ENCODE peak calls at places on chromosomes 6 and 20, in seven cellular contexts. G, J, M, N, R, B and Z are unnamed samples.

GRCh38 chr20:35828434-35828833 is 56.6 kb downstream of the PHF20 start:
- DNase-seq in B (no peak), N (no peak), M (no peak), J (peak), G (no peak), R (no peak), Z (no peak)

GRCh38 chr20:21238400-21238799 is 64.7 kb upstream of the XRN2 start:
- DNase-seq in N (no peak), G (no peak), B (no peak), J (peak), M (no peak), R (no peak), Z (no peak)

GRCh38 chr6:147095316-147095715 is 108.9 kb upstream of the STXBP5 start:
- DNase-seq in G (no peak), M (no peak), N (no peak), R (no peak), J (no peak), B (no peak), Z (no peak)

GRCh38 chr6:37048851-37049734 is 43.6 kb downstream of the FGD2 start:
- DNase-seq in G (peak), N (no peak), R (peak), M (no peak), B (peak), J (peak), Z (peak)

GRCh38 chr6:40349092-40349491 is 238.1 kb downstream of the LRFN2 start:
- DNase-seq in G (no peak), J (no peak), M (peak), B (no peak), R (no peak), N (no peak), Z (no peak)

GRCh38 chr6:169220068-169220964 is 33.3 kb downstream of the THBS2 start:
- DNase-seq in B (peak), J (no peak), M (no peak), G (peak), N (no peak), R (no peak), Z (no peak)

GRCh38 chr20:59753836-59754235 is 149.5 kb downstream of the PHACTR3 start:
- DNase-seq in J (no peak), M (no peak), G (no peak), R (no peak), B (no peak), N (no peak), Z (no peak)

GRCh38 chr6:88179692-88180091 is 13.5 kb upstream of the CNR1 start:
- DNase-seq in B (no peak), N (no peak), G (no peak), R (no peak), J (no peak), M (peak), Z (no peak)

GRCh38 chr6:69866351-69867074 is at the start of gene COL19A1:
- DNase-seq in R (peak), J (peak), B (no peak), G (peak), N (peak), M (peak), Z (peak)

GRCh38 chr20:11544029-11544678 is 373.5 kb upstream of the BTBD3 start:
- DNase-seq in N (peak), B (peak), R (peak), J (no peak), M (no peak), G (no peak), Z (peak)

GRCh38 chr20:47397652-47398301 is 41.3 kb upstream of the ZMYND8 start:
- DNase-seq in G (no peak), B (no peak), M (no peak), N (no peak), J (no peak), R (no peak), Z (no peak)

GRCh38 chr6:147750420-147750819 is 241.9 kb downstream of the SAMD5 start:
- DNase-seq in G (no peak), J (no peak), N (no peak), B (no peak), R (no peak), M (no peak), Z (no peak)

GRCh38 chr20:63434599-63435378 is 37.7 kb downstream of the KCNQ2 start:
- DNase-seq in J (peak), B (peak), G (no peak), M (peak), N (peak), R (peak), Z (peak)

GRCh38 chr6:15619330-15619729 is 43.5 kb downstream of the DTNBP1 start:
- DNase-seq in M (no peak), R (no peak), N (no peak), J (no peak), B (no peak), G (no peak), Z (no peak)

GRCh38 chr6:68757821-68758220 is 122.7 kb downstream of the ADGRB3 start:
- DNase-seq in N (no peak), G (no peak), B (no peak), J (no peak), M (no peak), R (no peak), Z (no peak)

GRCh38 chr6:89079611-89080213 is 839 bp upstream of the PNRC1 start:
- DNase-seq in N (no peak), R (peak), B (peak), G (peak), M (no peak), J (peak), Z (peak)

GRCh38 chr20:2942439-2942838 is 69.2 kb downstream of the PTPRA start:
- DNase-seq in B (no peak), G (no peak), R (no peak), N (no peak), J (no peak), M (no peak), Z (no peak)

GRCh38 chr6:157893238-157893637 is 70.2 kb downstream of the SNX9 start:
- DNase-seq in J (no peak), N (no peak), M (no peak), B (no peak), G (no peak), R (no peak), Z (no peak)

GRCh38 chr6:157896931-157897330 is 73.9 kb downstream of the SNX9 start:
- DNase-seq in N (no peak), R (no peak), J (no peak), M (no peak), G (no peak), B (no peak), Z (no peak)

GRCh38 chr6:157895585-157895984 is 72.5 kb downstream of the SNX9 start:
- DNase-seq in B (no peak), G (no peak), R (no peak), M (no peak), J (no peak), N (no peak), Z (no peak)

GRCh38 chr6:157898640-157899039 is 75.6 kb downstream of the SNX9 start:
- DNase-seq in J (no peak), R (no peak), N (no peak), M (no peak), G (no peak), B (no peak), Z (no peak)

GRCh38 chr6:157898169-157898568 is 75.1 kb downstream of the SNX9 start:
- DNase-seq in N (no peak), G (no peak), B (no peak), J (no peak), R (no peak), M (no peak), Z (no peak)
- TF ChIP-seq CTCF in N (no peak), G (no peak), B (no peak), J (peak), R (no peak), M (peak), Z (no peak)

GRCh38 chr6:138007014-138007472 is 100.2 kb downstream of the PERP start:
- DNase-seq in R (peak), J (no peak), N (peak), M (peak), G (no peak), B (no peak), Z (peak)

GRCh38 chr6:138001750-138002349 is 105.4 kb downstream of the PERP start:
- DNase-seq in R (peak), G (no peak), N (peak), J (no peak), B (peak), M (no peak), Z (peak)

GRCh38 chr6:138000955-138001354 is 106.3 kb downstream of the PERP start:
- DNase-seq in J (no peak), R (no peak), N (no peak), B (no peak), G (no peak), M (no peak), Z (no peak)

GRCh38 chr6:138005846-138006245 is 101.4 kb downstream of the PERP start:
- DNase-seq in G (no peak), M (no peak), R (no peak), J (no peak), N (no peak), B (no peak), Z (no peak)

DNA sequence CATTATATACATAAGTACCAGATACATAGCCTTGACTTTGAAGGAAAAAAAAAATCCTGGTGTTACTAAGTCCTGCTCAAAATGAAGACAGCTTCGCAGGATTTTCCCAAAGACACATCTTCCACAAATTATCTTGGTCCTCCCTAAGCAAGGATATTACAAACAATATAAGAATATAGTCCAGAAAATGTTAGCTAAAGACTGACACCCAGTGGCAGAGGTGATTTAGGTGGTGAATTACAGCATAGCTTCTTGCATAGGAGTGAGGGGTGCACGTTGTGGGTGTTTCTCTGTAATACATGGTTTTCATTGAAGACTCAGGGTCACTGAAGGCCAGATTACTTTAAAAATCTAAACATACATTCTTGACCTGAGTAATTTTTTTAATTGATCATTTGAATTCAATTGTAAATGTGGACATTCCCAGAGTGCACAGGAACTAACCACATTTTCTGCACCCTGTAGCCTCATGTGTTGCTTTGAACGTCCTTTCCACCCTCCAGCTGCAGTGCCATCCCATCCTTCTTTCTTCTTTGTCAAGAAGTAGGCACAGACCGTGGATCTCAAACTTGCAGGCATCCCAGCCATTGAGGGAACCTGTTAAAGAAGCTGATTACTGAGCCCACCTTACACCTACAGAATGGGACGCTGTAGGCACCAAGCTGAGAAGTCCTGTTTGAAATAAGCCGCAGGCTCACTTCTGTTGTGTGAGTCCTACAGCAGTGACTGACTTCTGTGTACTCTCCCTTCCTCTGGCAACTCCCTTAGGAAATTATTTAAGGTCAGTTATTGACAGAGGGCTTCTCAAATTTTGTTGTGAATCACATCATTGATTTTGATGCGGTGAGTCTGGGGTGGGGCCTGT is 102.6 kb downstream of the PERP start:
- DNase-seq in R (peak), M (no peak), J (no peak), N (peak), G (no peak), B (no peak), Z (peak)
- TF ChIP-seq CTCF in R (peak), M (peak), J (peak), N (peak), G (no peak), B (no peak), Z (peak)

DNA sequence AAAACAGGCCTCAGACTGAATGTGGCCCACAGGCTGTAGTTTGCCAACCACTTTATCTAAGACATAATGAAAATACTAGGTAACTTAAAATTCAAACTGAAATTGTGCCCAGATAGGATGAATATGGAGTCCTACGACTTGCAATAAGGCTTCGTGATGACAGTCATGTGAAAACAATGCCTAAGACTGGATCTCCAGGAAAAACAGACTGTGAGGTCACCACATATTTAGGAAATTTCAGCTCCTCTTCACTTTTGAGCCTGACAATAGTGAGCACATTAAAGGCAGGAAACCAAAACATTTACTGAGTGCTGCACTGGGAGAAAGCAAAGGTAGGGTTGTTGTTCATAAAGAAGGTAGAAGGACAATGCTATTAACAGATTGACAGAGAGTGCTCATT is 50.0 kb downstream of the RTN4IP1 start:
- DNase-seq in B (no peak), R (no peak), N (no peak), M (no peak), J (no peak), G (no peak), Z (no peak)
- TF ChIP-seq CTCF in B (no peak), R (no peak), N (no peak), M (no peak), J (no peak), G (no peak), Z (no peak)

DNA sequence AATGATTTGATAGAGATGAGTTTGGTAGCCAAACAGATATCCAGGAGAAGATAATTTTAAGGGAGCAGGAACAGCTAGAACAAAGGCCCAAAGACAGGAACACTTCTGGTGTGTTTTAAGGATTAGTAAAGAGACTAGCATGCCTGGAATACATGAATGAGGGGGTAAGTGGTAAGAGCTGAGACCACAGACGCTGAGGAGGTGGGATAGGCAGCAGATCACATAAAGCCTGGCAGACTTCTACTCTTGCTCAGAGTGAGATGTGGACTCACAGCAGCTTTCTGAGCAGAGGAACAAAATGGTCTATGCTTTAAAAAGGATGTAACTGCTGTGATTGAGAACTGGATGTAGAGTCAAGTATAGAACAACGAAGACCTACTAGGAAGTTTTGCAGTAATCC is 100.1 kb downstream of the EPHA7 start:
- DNase-seq in N (no peak), B (no peak), J (no peak), G (no peak), M (no peak), R (no peak), Z (no peak)
- TF ChIP-seq CTCF in N (no peak), B (no peak), J (no peak), G (no peak), M (no peak), R (no peak), Z (no peak)

DNA sequence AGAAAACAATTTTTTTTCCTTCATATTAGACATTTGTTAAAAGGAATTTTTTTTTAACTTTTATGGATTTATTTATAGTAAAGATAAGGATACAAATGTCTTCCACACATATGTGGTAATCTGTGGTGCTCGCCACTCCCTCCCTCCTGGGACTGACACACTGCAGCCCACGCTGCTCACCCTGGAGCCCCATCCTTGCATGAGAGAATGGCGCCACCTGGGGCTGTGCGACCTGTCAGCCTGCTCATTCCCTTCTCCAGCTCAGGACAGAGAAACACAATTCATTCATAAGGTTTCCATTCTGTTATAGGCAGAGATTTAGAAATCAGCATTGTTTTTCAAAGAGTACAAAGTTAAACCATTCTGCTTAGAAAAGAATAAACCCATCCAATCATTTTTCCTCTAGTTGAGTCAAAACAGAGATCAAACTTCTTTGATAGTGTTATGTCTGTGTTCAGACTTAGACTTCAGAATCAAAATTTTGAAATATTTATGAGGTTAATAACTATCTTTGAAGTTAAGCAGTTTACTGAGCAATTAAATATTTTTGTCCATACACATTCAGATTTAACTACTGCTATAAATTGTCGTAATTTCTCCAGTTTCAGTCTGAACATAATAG is 42.8 kb upstream of the DYNLRB1 start:
- DNase-seq in G (no peak), J (peak), B (peak), R (peak), M (peak), N (peak), Z (peak)
- TF ChIP-seq CTCF in G (no peak), J (peak), B (no peak), R (peak), M (peak), N (no peak), Z (peak)

GRCh38 chr20:38337561-38338140 is 8.6 kb upstream of the LBP start:
- DNase-seq in N (peak), R (peak), B (no peak), G (no peak), M (peak), J (peak), Z (peak)
- TF ChIP-seq CTCF in N (peak), R (peak), B (no peak), G (no peak), M (peak), J (peak), Z (no peak)

DNA sequence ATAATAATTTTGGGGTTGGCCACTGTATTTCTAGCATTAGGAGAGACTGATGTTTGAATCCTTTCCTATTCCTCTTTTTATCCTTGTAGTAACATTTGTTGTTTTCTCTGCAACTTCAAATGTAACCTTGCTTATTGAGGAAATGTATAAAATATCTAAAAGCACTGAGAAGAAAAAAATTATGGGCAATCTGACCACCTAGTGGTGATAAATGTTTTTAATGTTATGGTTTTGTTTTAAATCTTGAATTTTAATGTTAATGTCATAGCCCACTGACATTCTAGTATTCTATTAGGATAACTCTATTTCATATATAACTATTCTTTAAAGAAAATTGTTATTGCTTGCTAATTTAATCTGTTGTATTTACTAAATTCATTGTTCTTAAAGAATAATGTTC is 134.4 kb downstream of the FARS2 start:
- DNase-seq in N (no peak), R (no peak), M (no peak), B (no peak), G (no peak), J (no peak), Z (no peak)
- TF ChIP-seq CTCF in N (peak), R (no peak), M (no peak), B (no peak), G (no peak), J (no peak), Z (no peak)